ENCODE peak calls at places on chromosome 20, in ten cellular contexts. L is naive thymus-derived CD4-positive, alpha-beta T cell; T is Karpas-422; D is cardiac muscle cell; E is lung; F is suprapubic skin; H is upper lobe of right lung; J is Peyer's patch; R is thyroid gland; V is ovary. G is an unnamed sample.
A peak's percentile ranks its signal among the peaks of the same experiment; 100 is the strongest.

GRCh38 chr20:63234693-63235398 is 859 bp upstream of the BIRC7 start:
- DNase-seq in L (peak; percentile 34), T (peak; percentile 69), D (peak; percentile 24), E (no peak), F (no peak), H (no peak), J (no peak), R (peak; percentile 61), V (no peak), G (no peak)

GRCh38 chr20:10453241-10453640 is 18.1 kb downstream of the SLX4IP start:
- DNase-seq in L (no peak), T (peak; percentile 73), D (no peak), E (no peak), F (no peak), H (no peak), J (peak; percentile 60), R (no peak), V (no peak), G (no peak)

GRCh38 chr20:46650575-46651090 is 626 bp downstream of the SLC13A3 start:
- DNase-seq in L (no peak), T (no peak), D (no peak), E (no peak), F (no peak), H (no peak), J (no peak), R (no peak), V (no peak), G (no peak)

GRCh38 chr20:38196592-38196991 is 31.5 kb upstream of the TGM2 start:
- DNase-seq in L (no peak), T (peak; percentile 81), D (peak; percentile 97), E (peak; percentile 66), F (no peak), H (peak; percentile 75), J (no peak), R (peak; percentile 35), V (peak; percentile 21), G (no peak)

GRCh38 chr20:11246251-11246775 is 572.5 kb upstream of the JAG1 start:
- DNase-seq in L (no peak), T (no peak), D (no peak), E (no peak), F (no peak), H (no peak), J (no peak), R (no peak), V (no peak), G (no peak)

GRCh38 chr20:34861386-34862084 is 11.1 kb downstream of the GGT7 start:
- DNase-seq in L (no peak), T (peak; percentile 48), D (no peak), E (no peak), F (no peak), H (peak; percentile 86), J (no peak), R (peak; percentile 56), V (no peak), G (no peak)

GRCh38 chr20:49813305-49813974 is 812 bp downstream of the SLC9A8 start:
- DNase-seq in L (no peak), T (no peak), D (no peak), E (no peak), F (no peak), H (no peak), J (no peak), R (no peak), V (no peak), G (no peak)

GRCh38 chr20:23776067-23776771 is 25.5 kb upstream of the CST1 start:
- DNase-seq in L (no peak), T (no peak), D (no peak), E (no peak), F (no peak), H (no peak), J (no peak), R (no peak), V (no peak), G (no peak)

GRCh38 chr20:60372822-60373221 is 414.6 kb downstream of the CDH26 start:
- DNase-seq in L (no peak), T (no peak), D (no peak), E (no peak), F (no peak), H (no peak), J (no peak), R (no peak), V (no peak), G (no peak)

GRCh38 chr20:18808712-18809111 is 4.9 kb upstream of the SCP2D1 start:
- DNase-seq in L (no peak), T (no peak), D (no peak), E (no peak), F (no peak), H (no peak), J (no peak), R (no peak), V (no peak), G (no peak)

GRCh38 chr20:11012975-11013374 is 339.2 kb upstream of the JAG1 start:
- DNase-seq in L (no peak), T (no peak), D (peak; percentile 84), E (no peak), F (no peak), H (no peak), J (no peak), R (no peak), V (no peak), G (no peak)

GRCh38 chr20:21096321-21097043 is 9.7 kb downstream of the LINC00237 start:
- DNase-seq in L (no peak), T (peak; percentile 85), D (peak; percentile 24), E (no peak), F (no peak), H (no peak), J (no peak), R (no peak), V (no peak), G (no peak)

DNA sequence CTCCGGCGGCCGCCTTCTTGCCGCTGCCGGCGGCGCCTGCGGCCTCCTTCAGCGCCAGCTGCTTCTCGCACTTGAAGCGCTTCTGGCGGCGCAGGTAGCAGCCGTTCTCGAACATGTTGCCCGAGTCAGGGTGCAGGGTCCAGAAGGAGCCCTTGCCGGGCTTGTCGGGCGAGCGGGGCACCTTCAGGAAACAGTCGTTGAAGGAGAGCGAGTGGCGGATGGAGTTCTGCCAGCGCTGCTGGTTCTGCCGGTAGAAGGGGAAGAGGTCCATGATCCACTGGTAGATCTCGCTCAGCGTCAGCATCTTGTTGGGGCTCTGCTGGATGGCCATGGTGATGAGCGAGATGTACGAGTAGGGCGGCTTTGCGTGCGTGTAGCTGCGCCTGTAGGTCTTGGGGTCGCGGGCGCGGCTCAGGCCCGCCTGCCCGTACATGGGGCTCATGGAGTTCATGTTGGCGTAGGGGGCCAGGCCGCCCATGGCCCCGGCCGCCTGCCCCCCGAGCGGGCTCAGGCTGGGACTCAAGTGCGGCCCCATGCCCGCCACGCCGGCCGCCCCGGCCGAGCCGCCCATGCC is 1.9 kb downstream of the FOXA2 start:
- DNase-seq in L (no peak), T (no peak), D (no peak), E (no peak), F (no peak), H (peak; percentile 67), J (no peak), R (no peak), V (no peak), G (no peak)
- H3K27ac ChIP-seq in L (no peak overlapping the region), T (no peak overlapping the region), D (no peak overlapping the region), E (peak overlapping the region; percentile 91), F (no peak overlapping the region), H (peak overlapping the region; percentile 83), J (peak overlapping the region; percentile 38), R (no peak overlapping the region), V (no peak overlapping the region), G (no peak overlapping the region)

DNA sequence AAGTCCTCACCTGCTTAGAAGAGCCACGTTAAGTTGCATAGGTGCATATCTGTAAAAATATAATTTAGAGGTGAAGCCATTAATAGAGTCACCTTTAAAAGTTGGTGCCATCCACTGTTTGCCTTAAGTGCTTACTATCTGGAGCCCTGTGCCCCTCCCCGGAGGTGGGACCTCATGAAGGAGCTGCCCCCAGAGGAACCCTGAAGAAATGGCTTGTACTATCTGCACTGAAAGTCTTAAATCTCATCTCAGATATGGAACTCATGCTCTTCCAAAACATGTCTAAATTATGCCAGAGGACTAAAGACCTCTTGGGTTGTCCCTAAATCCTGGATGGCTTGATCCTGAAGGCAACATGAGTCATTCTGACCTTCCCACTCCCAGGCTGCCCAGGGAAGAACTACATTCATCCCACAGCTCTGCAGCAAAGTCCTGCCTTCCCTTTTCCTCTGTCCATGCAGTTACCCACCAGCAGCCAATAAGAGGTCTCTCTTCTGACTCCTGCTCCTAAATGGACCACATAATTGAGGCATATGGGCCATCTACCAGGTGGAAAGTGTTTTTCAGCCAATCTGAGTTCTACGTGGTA is 85.3 kb downstream of the ASXL1 start:
- DNase-seq in L (no peak), T (peak; percentile 62), D (no peak), E (no peak), F (no peak), H (no peak), J (no peak), R (no peak), V (no peak), G (no peak)
- H3K4me1 ChIP-seq in L (no peaks in the 10 kb centered on the region), T (peaks cover 17% of the 10 kb centered on the region), D (peaks cover 9% of the 10 kb centered on the region), E (peaks cover 5% of the 10 kb centered on the region), F (peaks cover 21% of the 10 kb centered on the region), H (peaks cover 14% of the 10 kb centered on the region), J (no peaks in the 10 kb centered on the region), R (peaks cover 24% of the 10 kb centered on the region), V (peaks cover 6% of the 10 kb centered on the region), G (peaks cover 10% of the 10 kb centered on the region)

DNA sequence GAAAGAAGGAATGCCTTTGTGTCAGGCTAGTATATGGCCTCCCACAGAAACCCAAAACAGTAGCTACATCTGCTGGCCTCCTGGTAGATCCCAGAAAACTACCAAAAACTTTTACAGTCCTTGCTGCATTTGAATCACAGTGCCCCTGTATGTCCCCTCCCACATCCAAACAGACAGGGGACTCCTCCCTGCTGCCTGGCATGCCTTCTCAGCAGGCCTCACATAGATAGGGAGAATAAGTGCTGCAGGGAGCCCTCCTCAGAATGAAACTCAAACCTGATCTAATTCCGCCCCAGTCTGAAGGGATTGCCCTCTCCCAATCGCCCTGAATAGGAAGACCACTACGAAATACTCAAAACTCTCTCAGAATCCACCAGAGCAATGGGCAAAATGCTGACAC is 14.1 kb upstream of the DEFB116 start:
- DNase-seq in L (no peak), T (no peak), D (no peak), E (no peak), F (no peak), H (no peak), J (no peak), R (no peak), V (no peak), G (no peak)
- H3K9me3 ChIP-seq in L (no peaks in the 10 kb centered on the region), T (peaks cover 3% of the 10 kb centered on the region), D (peaks cover 5% of the 10 kb centered on the region), E (peaks cover 1% of the 10 kb centered on the region), F (peaks cover 10% of the 10 kb centered on the region), H (peaks cover 7% of the 10 kb centered on the region), J (no peaks in the 10 kb centered on the region), R (no peaks in the 10 kb centered on the region), V (no peaks in the 10 kb centered on the region), G (no peaks in the 10 kb centered on the region)

GRCh38 chr20:1266167-1266973 is at the start of gene SNPH:
- DNase-seq in L (peak; percentile 64), T (peak; percentile 56), D (peak; percentile 83), E (peak; percentile 34), F (peak; percentile 78), H (peak; percentile 80), J (peak; percentile 78), R (peak; percentile 80), V (peak; percentile 66), G (peak; percentile 63)
- H3K27ac ChIP-seq in L (peak within 1 kb of the TSS; percentile 88), T (no peak within 1 kb of the TSS), D (peak within 1 kb of the TSS; percentile 7), E (peak within 1 kb of the TSS; percentile 84), F (peak within 1 kb of the TSS; percentile 3), H (no peak within 1 kb of the TSS), J (peak within 1 kb of the TSS; percentile 56), R (peak within 1 kb of the TSS; percentile 75), V (peak within 1 kb of the TSS; percentile 43), G (peak within 1 kb of the TSS; percentile 76)

DNA sequence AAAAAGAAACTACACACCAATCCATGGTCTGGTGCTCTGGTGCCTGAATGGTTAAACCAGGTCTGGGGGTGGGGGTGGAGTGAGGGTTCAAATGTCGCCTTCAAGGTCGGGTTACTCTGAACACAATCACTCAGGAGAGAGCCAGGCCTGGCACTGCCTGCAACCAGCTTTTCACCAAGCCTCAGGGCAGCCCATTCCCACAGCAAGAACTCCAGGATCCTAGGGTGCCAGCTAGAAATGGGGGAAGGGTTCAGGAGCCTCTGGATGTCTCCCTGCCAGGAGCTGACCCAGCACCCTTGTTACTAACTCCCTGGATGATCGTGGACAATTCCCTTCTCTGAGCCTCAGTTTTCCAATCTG is 6.7 kb downstream of the SDC4 start:
- DNase-seq in L (no peak), T (no peak), D (no peak), E (no peak), F (no peak), H (peak; percentile 51), J (no peak), R (peak; percentile 32), V (no peak), G (no peak)
- H3K4me1 ChIP-seq in L (no peaks in the 10 kb centered on the region), T (no peaks in the 10 kb centered on the region), D (peaks cover 85% of the 10 kb centered on the region), E (peaks cover 24% of the 10 kb centered on the region), F (peaks cover 100% of the 10 kb centered on the region), H (peaks cover 97% of the 10 kb centered on the region), J (peaks cover 8% of the 10 kb centered on the region), R (peaks cover 99% of the 10 kb centered on the region), V (peaks cover 27% of the 10 kb centered on the region), G (peaks cover 6% of the 10 kb centered on the region)

G was measured in effector memory CD4-positive, alpha-beta T cell.